ENCODE peak calls at places on chromosome 2, in eight cellular contexts. One of them, this sample, is unnamed.
A peak's percentile ranks its signal among the peaks of the same experiment; 100 is the strongest.

GRCh38 chr2:140349695-140350094 is 1569.5 kb upstream of the NXPH2 start:
- DNase-seq in brain microvascular endothelial cell: no peak
- DNase-seq in lower leg skin: no peak
- DNase-seq in WTC11: no peak
- DNase-seq in GM20000: no peak
- DNase-seq in osteocyte: no peak
- DNase-seq in HCT116: no peak
- DNase-seq in bronchial epithelial cell: no peak
- DNase-seq in this sample: no peak

GRCh38 chr2:224884188-224884587 is 158.1 kb downstream of the DOCK10 start:
- DNase-seq in brain microvascular endothelial cell: no peak
- DNase-seq in lower leg skin: no peak
- DNase-seq in WTC11: no peak
- DNase-seq in GM20000: no peak
- DNase-seq in osteocyte: no peak
- DNase-seq in HCT116: no peak
- DNase-seq in bronchial epithelial cell: no peak
- DNase-seq in this sample: no peak

GRCh38 chr2:46803911-46804670 is 111.5 kb downstream of the MCFD2 start:
- DNase-seq in brain microvascular endothelial cell: peak; percentile 65
- DNase-seq in lower leg skin: peak; percentile 84
- DNase-seq in WTC11: no peak
- DNase-seq in GM20000: no peak
- DNase-seq in osteocyte: peak; percentile 73
- DNase-seq in HCT116: peak; percentile 68
- DNase-seq in bronchial epithelial cell: peak; percentile 85
- DNase-seq in this sample: no peak

GRCh38 chr2:19119326-19120001 is 239.0 kb downstream of the OSR1 start:
- DNase-seq in brain microvascular endothelial cell: no peak
- DNase-seq in lower leg skin: no peak
- DNase-seq in WTC11: no peak
- DNase-seq in GM20000: no peak
- DNase-seq in osteocyte: no peak
- DNase-seq in HCT116: no peak
- DNase-seq in bronchial epithelial cell: no peak
- DNase-seq in this sample: peak; percentile 6

GRCh38 chr2:237673130-237673921 is 45.9 kb downstream of the LRRFIP1 start:
- DNase-seq in brain microvascular endothelial cell: peak; percentile 55
- DNase-seq in lower leg skin: peak; percentile 95
- DNase-seq in WTC11: peak; percentile 59
- DNase-seq in GM20000: peak; percentile 52
- DNase-seq in osteocyte: no peak
- DNase-seq in HCT116: peak; percentile 75
- DNase-seq in bronchial epithelial cell: peak; percentile 79
- DNase-seq in this sample: no peak

GRCh38 chr2:241636983-241637232 is at the start of gene THAP4:
- DNase-seq in brain microvascular endothelial cell: no peak
- DNase-seq in lower leg skin: no peak
- DNase-seq in WTC11: no peak
- DNase-seq in GM20000: peak; percentile 97
- DNase-seq in osteocyte: no peak
- DNase-seq in HCT116: no peak
- DNase-seq in bronchial epithelial cell: no peak
- DNase-seq in this sample: no peak

GRCh38 chr2:37500031-37500430 is 155.6 kb downstream of the QPCT start:
- DNase-seq in brain microvascular endothelial cell: no peak
- DNase-seq in lower leg skin: no peak
- DNase-seq in WTC11: no peak
- DNase-seq in GM20000: no peak
- DNase-seq in osteocyte: no peak
- DNase-seq in HCT116: no peak
- DNase-seq in bronchial epithelial cell: peak; percentile 20
- DNase-seq in this sample: no peak

GRCh38 chr2:176088048-176088936 is 4.2 kb upstream of the HOXD13 start:
- DNase-seq in brain microvascular endothelial cell: peak; percentile 15
- DNase-seq in lower leg skin: peak; percentile 92
- DNase-seq in WTC11: peak; percentile 79
- DNase-seq in GM20000: no peak
- DNase-seq in osteocyte: no peak
- DNase-seq in HCT116: peak; percentile 22
- DNase-seq in bronchial epithelial cell: no peak
- DNase-seq in this sample: peak; percentile 62

GRCh38 chr2:222952204-222952603 is 91.4 kb downstream of the ACSL3 start:
- DNase-seq in brain microvascular endothelial cell: no peak
- DNase-seq in lower leg skin: no peak
- DNase-seq in WTC11: no peak
- DNase-seq in GM20000: no peak
- DNase-seq in osteocyte: no peak
- DNase-seq in HCT116: no peak
- DNase-seq in bronchial epithelial cell: no peak
- DNase-seq in this sample: no peak

GRCh38 chr2:3780477-3781402 is 77.4 kb downstream of the DCDC2C start:
- DNase-seq in brain microvascular endothelial cell: peak; percentile 75
- DNase-seq in lower leg skin: peak; percentile 81
- DNase-seq in WTC11: peak; percentile 24
- DNase-seq in GM20000: peak; percentile 90
- DNase-seq in osteocyte: peak; percentile 73
- DNase-seq in HCT116: peak; percentile 46
- DNase-seq in bronchial epithelial cell: peak; percentile 11
- DNase-seq in this sample: peak; percentile 55

GRCh38 chr2:113283704-113284284 is 5.1 kb upstream of the PAX8 start:
- DNase-seq in brain microvascular endothelial cell: peak; percentile 88
- DNase-seq in lower leg skin: no peak
- DNase-seq in WTC11: peak; percentile 22
- DNase-seq in GM20000: no peak
- DNase-seq in osteocyte: peak; percentile 94
- DNase-seq in HCT116: peak; percentile 68
- DNase-seq in bronchial epithelial cell: peak; percentile 88
- DNase-seq in this sample: no peak

GRCh38 chr2:233399306-233400225 is 45.3 kb downstream of the DGKD start:
- DNase-seq in brain microvascular endothelial cell: no peak
- DNase-seq in lower leg skin: peak; percentile 80
- DNase-seq in WTC11: peak; percentile 36
- DNase-seq in GM20000: no peak
- DNase-seq in osteocyte: no peak
- DNase-seq in HCT116: no peak
- DNase-seq in bronchial epithelial cell: no peak
- DNase-seq in this sample: no peak

GRCh38 chr2:195092341-195092740 is 564.7 kb upstream of the SLC39A10 start:
- DNase-seq in brain microvascular endothelial cell: no peak
- DNase-seq in lower leg skin: no peak
- DNase-seq in WTC11: peak; percentile 23
- DNase-seq in GM20000: no peak
- DNase-seq in osteocyte: no peak
- DNase-seq in HCT116: no peak
- DNase-seq in bronchial epithelial cell: no peak
- DNase-seq in this sample: no peak

GRCh38 chr2:50943781-50944180 is 88.2 kb downstream of the NRXN1 start:
- DNase-seq in brain microvascular endothelial cell: no peak
- DNase-seq in lower leg skin: no peak
- DNase-seq in WTC11: no peak
- DNase-seq in GM20000: no peak
- DNase-seq in osteocyte: no peak
- DNase-seq in HCT116: no peak
- DNase-seq in bronchial epithelial cell: no peak
- DNase-seq in this sample: no peak

GRCh38 chr2:132037527-132038178 is 124.1 kb downstream of the ANKRD30BL start:
- DNase-seq in brain microvascular endothelial cell: no peak
- DNase-seq in lower leg skin: no peak
- DNase-seq in WTC11: peak; percentile 65
- DNase-seq in GM20000: peak; percentile 14
- DNase-seq in osteocyte: no peak
- DNase-seq in HCT116: no peak
- DNase-seq in bronchial epithelial cell: no peak
- DNase-seq in this sample: peak; percentile 54

GRCh38 chr2:222859786-222860726 is 780 bp upstream of the ACSL3 start:
- DNase-seq in brain microvascular endothelial cell: no peak
- DNase-seq in lower leg skin: peak; percentile 91
- DNase-seq in WTC11: peak; percentile 30
- DNase-seq in GM20000: no peak
- DNase-seq in osteocyte: no peak
- DNase-seq in HCT116: no peak
- DNase-seq in bronchial epithelial cell: peak; percentile 99
- DNase-seq in this sample: no peak

GRCh38 chr2:159124931-159125467 is 156.6 kb downstream of the TANC1 start:
- DNase-seq in brain microvascular endothelial cell: no peak
- DNase-seq in lower leg skin: no peak
- DNase-seq in WTC11: no peak
- DNase-seq in GM20000: no peak
- DNase-seq in osteocyte: no peak
- DNase-seq in HCT116: no peak
- DNase-seq in bronchial epithelial cell: no peak
- DNase-seq in this sample: no peak

GRCh38 chr2:221005338-221005737 is 566.8 kb downstream of the EPHA4 start:
- DNase-seq in brain microvascular endothelial cell: no peak
- DNase-seq in lower leg skin: no peak
- DNase-seq in WTC11: no peak
- DNase-seq in GM20000: no peak
- DNase-seq in osteocyte: no peak
- DNase-seq in HCT116: no peak
- DNase-seq in bronchial epithelial cell: no peak
- DNase-seq in this sample: no peak

GRCh38 chr2:166862582-166863132 is 25.6 kb upstream of the XIRP2 start:
- DNase-seq in brain microvascular endothelial cell: no peak
- DNase-seq in lower leg skin: no peak
- DNase-seq in WTC11: no peak
- DNase-seq in GM20000: no peak
- DNase-seq in osteocyte: no peak
- DNase-seq in HCT116: no peak
- DNase-seq in bronchial epithelial cell: no peak
- DNase-seq in this sample: no peak

DNA sequence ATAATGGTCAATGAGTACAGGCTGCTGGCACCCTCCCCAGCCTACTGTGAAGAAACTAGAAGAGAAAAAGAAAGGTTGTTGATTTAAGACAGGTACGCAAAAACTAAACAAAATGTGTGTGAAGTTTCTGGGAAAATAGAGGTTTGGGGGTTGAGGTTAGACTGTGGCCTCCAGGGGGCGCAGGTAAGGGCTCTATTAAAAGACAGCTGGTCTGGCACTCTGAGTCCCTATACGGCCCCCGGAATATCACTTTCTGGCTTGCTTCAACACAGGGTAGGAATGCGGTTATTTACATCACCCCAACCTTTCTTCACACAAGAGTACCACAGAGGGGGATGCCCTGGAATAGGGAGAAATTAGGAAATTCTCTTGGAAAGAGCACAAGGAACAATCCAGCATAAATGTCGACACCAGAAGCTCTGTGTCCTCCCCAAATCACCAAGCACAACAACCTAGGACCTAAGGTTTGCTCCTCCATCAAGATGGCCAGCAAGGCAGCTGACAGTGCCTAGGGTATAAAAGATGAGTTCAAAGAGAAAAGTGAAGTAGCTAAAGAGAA is 480.8 kb upstream of the KLHL29 start:
- DNase-seq in brain microvascular endothelial cell: peak; percentile 2
- DNase-seq in lower leg skin: no peak
- DNase-seq in WTC11: peak; percentile 78
- DNase-seq in GM20000: peak; percentile 19
- DNase-seq in osteocyte: no peak
- DNase-seq in HCT116: no peak
- DNase-seq in bronchial epithelial cell: no peak
- DNase-seq in this sample: peak; percentile 56
- TF ChIP-seq CTCF in brain microvascular endothelial cell: peak; percentile 41
- TF ChIP-seq CTCF in lower leg skin: no peak
- TF ChIP-seq CTCF in WTC11: peak; percentile 80
- TF ChIP-seq CTCF in GM20000: peak; percentile 51
- TF ChIP-seq CTCF in osteocyte: peak; percentile 45
- TF ChIP-seq CTCF in HCT116: peak; percentile 60
- TF ChIP-seq CTCF in bronchial epithelial cell: peak; percentile 40
- TF ChIP-seq CTCF in this sample: peak; percentile 67

DNA sequence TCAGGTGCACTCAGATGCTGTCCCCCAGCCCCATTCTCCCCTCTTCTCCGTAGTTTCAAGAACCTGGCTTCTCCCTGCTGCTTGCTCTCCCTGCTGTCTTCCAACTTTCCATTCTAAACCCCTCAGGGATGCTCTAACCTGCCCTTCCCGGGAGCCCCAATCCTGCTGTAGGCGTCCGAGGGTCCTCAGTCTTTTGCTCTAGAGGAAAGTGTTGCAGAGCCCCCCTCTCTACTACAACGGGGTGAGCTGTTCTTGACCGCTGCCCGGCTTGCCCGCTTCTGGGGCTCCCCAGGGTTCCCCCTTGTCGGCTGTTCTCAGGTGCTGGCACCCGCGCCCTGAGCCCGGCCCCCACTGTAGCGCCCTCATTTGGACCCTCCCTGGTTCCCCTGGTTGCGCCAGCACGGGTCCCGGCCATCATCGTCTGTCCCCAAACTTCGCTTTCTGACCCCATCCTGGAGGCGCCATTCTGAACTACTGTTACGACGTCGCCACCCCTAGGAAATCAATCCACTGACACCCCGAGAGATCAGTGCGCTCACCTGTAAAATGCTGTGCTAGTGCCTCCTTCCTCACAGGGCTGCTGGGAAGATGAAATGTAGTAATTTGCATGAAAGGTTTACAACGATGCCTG is 31.9 kb upstream of the REG3G start:
- DNase-seq in brain microvascular endothelial cell: no peak
- DNase-seq in lower leg skin: no peak
- DNase-seq in WTC11: no peak
- DNase-seq in GM20000: no peak
- DNase-seq in osteocyte: no peak
- DNase-seq in HCT116: no peak
- DNase-seq in bronchial epithelial cell: no peak
- DNase-seq in this sample: no peak
- TF ChIP-seq CTCF in brain microvascular endothelial cell: no peak
- TF ChIP-seq CTCF in lower leg skin: no peak
- TF ChIP-seq CTCF in WTC11: no peak
- TF ChIP-seq CTCF in GM20000: no peak
- TF ChIP-seq CTCF in osteocyte: no peak
- TF ChIP-seq CTCF in HCT116: no peak
- TF ChIP-seq CTCF in bronchial epithelial cell: no peak
- TF ChIP-seq CTCF in this sample: no peak

GRCh38 chr2:103292570-103293265 is 530.9 kb downstream of the TMEM182 start:
- DNase-seq in brain microvascular endothelial cell: no peak
- DNase-seq in lower leg skin: no peak
- DNase-seq in WTC11: peak; percentile 28
- DNase-seq in GM20000: no peak
- DNase-seq in osteocyte: no peak
- DNase-seq in HCT116: no peak
- DNase-seq in bronchial epithelial cell: no peak
- DNase-seq in this sample: no peak
- TF ChIP-seq CTCF in brain microvascular endothelial cell: no peak
- TF ChIP-seq CTCF in lower leg skin: no peak
- TF ChIP-seq CTCF in WTC11: no peak
- TF ChIP-seq CTCF in GM20000: no peak
- TF ChIP-seq CTCF in osteocyte: no peak
- TF ChIP-seq CTCF in HCT116: no peak
- TF ChIP-seq CTCF in bronchial epithelial cell: no peak
- TF ChIP-seq CTCF in this sample: peak; percentile 38

GRCh38 chr2:58871469-58872142 is 630.5 kb upstream of the FANCL start:
- DNase-seq in brain microvascular endothelial cell: no peak
- DNase-seq in lower leg skin: no peak
- DNase-seq in WTC11: no peak
- DNase-seq in GM20000: no peak
- DNase-seq in osteocyte: no peak
- DNase-seq in HCT116: no peak
- DNase-seq in bronchial epithelial cell: no peak
- DNase-seq in this sample: no peak
- TF ChIP-seq CTCF in brain microvascular endothelial cell: peak; percentile 33
- TF ChIP-seq CTCF in lower leg skin: no peak
- TF ChIP-seq CTCF in WTC11: peak; percentile 70
- TF ChIP-seq CTCF in GM20000: no peak
- TF ChIP-seq CTCF in osteocyte: no peak
- TF ChIP-seq CTCF in HCT116: peak; percentile 27
- TF ChIP-seq CTCF in bronchial epithelial cell: no peak
- TF ChIP-seq CTCF in this sample: peak; percentile 48